ENCODE peak calls at places on chromosomes 3 and 15, in eight cellular contexts. One of them, this sample, is unnamed. For H3K36me3, the result is how much of the 10 kb centered on the place peaks cover.

GRCh38 chr15:71792521-71792920 is 17.8 kb upstream of the NR2E3 start:
- DNase-seq in psoas muscle: no peak
- DNase-seq in neural progenitor cell: no peak
- DNase-seq in endothelial cell of umbilical vein: peak
- DNase-seq in IMR-90: peak
- DNase-seq in cardiac muscle cell: peak
- DNase-seq in stomach: no peak
- DNase-seq in lower lobe of right lung: no peak
- DNase-seq in this sample: peak

GRCh38 chr15:67331676-67332075 is 77.1 kb downstream of the IQCH start:
- DNase-seq in stomach: no peak
- DNase-seq in lower lobe of right lung: no peak
- DNase-seq in endothelial cell of umbilical vein: no peak
- DNase-seq in neural progenitor cell: no peak
- DNase-seq in cardiac muscle cell: peak
- DNase-seq in IMR-90: peak
- DNase-seq in psoas muscle: no peak
- DNase-seq in this sample: no peak

GRCh38 chr3:78580691-78581090 is 1187.1 kb downstream of the ROBO1 start:
- DNase-seq in stomach: no peak
- DNase-seq in neural progenitor cell: no peak
- DNase-seq in cardiac muscle cell: no peak
- DNase-seq in IMR-90: no peak
- DNase-seq in endothelial cell of umbilical vein: no peak
- DNase-seq in psoas muscle: no peak
- DNase-seq in lower lobe of right lung: no peak
- DNase-seq in this sample: peak

GRCh38 chr15:35170216-35170615 is 85.1 kb upstream of the NANOGP8 start:
- DNase-seq in lower lobe of right lung: no peak
- DNase-seq in neural progenitor cell: no peak
- DNase-seq in cardiac muscle cell: peak
- DNase-seq in stomach: no peak
- DNase-seq in psoas muscle: no peak
- DNase-seq in IMR-90: peak
- DNase-seq in endothelial cell of umbilical vein: no peak
- DNase-seq in this sample: no peak

GRCh38 chr3:178420033-178420432 is 116.2 kb upstream of the KCNMB2 start:
- DNase-seq in lower lobe of right lung: no peak
- DNase-seq in endothelial cell of umbilical vein: no peak
- DNase-seq in stomach: no peak
- DNase-seq in cardiac muscle cell: no peak
- DNase-seq in neural progenitor cell: no peak
- DNase-seq in IMR-90: no peak
- DNase-seq in psoas muscle: no peak
- DNase-seq in this sample: no peak

GRCh38 chr3:193194417-193194816 is 46.6 kb upstream of the PLAAT1 start:
- DNase-seq in neural progenitor cell: no peak
- DNase-seq in cardiac muscle cell: no peak
- DNase-seq in lower lobe of right lung: no peak
- DNase-seq in psoas muscle: no peak
- DNase-seq in endothelial cell of umbilical vein: no peak
- DNase-seq in stomach: no peak
- DNase-seq in IMR-90: no peak
- DNase-seq in this sample: no peak

GRCh38 chr3:35639251-35640185 is at the start of gene ARPP21:
- DNase-seq in lower lobe of right lung: peak
- DNase-seq in IMR-90: no peak
- DNase-seq in neural progenitor cell: peak
- DNase-seq in psoas muscle: peak
- DNase-seq in endothelial cell of umbilical vein: peak
- DNase-seq in stomach: no peak
- DNase-seq in cardiac muscle cell: no peak
- DNase-seq in this sample: no peak

GRCh38 chr3:194274424-194275085 is 76.6 kb downstream of the CPN2 start:
- DNase-seq in cardiac muscle cell: no peak
- DNase-seq in stomach: no peak
- DNase-seq in endothelial cell of umbilical vein: peak
- DNase-seq in lower lobe of right lung: peak
- DNase-seq in IMR-90: no peak
- DNase-seq in neural progenitor cell: peak
- DNase-seq in psoas muscle: no peak
- DNase-seq in this sample: no peak

GRCh38 chr3:78690806-78691205 is 1077.0 kb downstream of the ROBO1 start:
- DNase-seq in endothelial cell of umbilical vein: peak
- DNase-seq in neural progenitor cell: no peak
- DNase-seq in psoas muscle: no peak
- DNase-seq in stomach: no peak
- DNase-seq in IMR-90: peak
- DNase-seq in lower lobe of right lung: no peak
- DNase-seq in cardiac muscle cell: no peak
- DNase-seq in this sample: no peak

GRCh38 chr3:12796171-12797123 is at the start of gene CAND2:
- DNase-seq in IMR-90: peak
- DNase-seq in psoas muscle: peak
- DNase-seq in stomach: peak
- DNase-seq in lower lobe of right lung: peak
- DNase-seq in cardiac muscle cell: peak
- DNase-seq in neural progenitor cell: peak
- DNase-seq in endothelial cell of umbilical vein: peak
- DNase-seq in this sample: no peak

GRCh38 chr3:17232442-17232841 is 347.7 kb downstream of the PLCL2 start:
- DNase-seq in lower lobe of right lung: no peak
- DNase-seq in neural progenitor cell: no peak
- DNase-seq in psoas muscle: no peak
- DNase-seq in cardiac muscle cell: no peak
- DNase-seq in IMR-90: no peak
- DNase-seq in endothelial cell of umbilical vein: no peak
- DNase-seq in stomach: no peak
- DNase-seq in this sample: no peak

GRCh38 chr3:195911041-195911945 is 2.9 kb upstream of the TNK2 start:
- DNase-seq in psoas muscle: no peak
- DNase-seq in neural progenitor cell: no peak
- DNase-seq in cardiac muscle cell: no peak
- DNase-seq in stomach: no peak
- DNase-seq in lower lobe of right lung: no peak
- DNase-seq in IMR-90: no peak
- DNase-seq in endothelial cell of umbilical vein: no peak
- DNase-seq in this sample: no peak

GRCh38 chr3:141498592-141499223 is 11.9 kb downstream of the RASA2 start:
- DNase-seq in IMR-90: no peak
- DNase-seq in endothelial cell of umbilical vein: no peak
- DNase-seq in lower lobe of right lung: peak
- DNase-seq in stomach: peak
- DNase-seq in neural progenitor cell: no peak
- DNase-seq in cardiac muscle cell: peak
- DNase-seq in psoas muscle: no peak
- DNase-seq in this sample: no peak

GRCh38 chr3:139521144-139521543 is 18.4 kb downstream of the RBP1 start:
- DNase-seq in IMR-90: no peak
- DNase-seq in cardiac muscle cell: no peak
- DNase-seq in psoas muscle: no peak
- DNase-seq in lower lobe of right lung: no peak
- DNase-seq in neural progenitor cell: no peak
- DNase-seq in endothelial cell of umbilical vein: no peak
- DNase-seq in stomach: no peak
- DNase-seq in this sample: no peak

GRCh38 chr3:49370585-49371290 is 12.6 kb upstream of the GPX1 start:
- DNase-seq in endothelial cell of umbilical vein: no peak
- DNase-seq in lower lobe of right lung: no peak
- DNase-seq in stomach: no peak
- DNase-seq in IMR-90: no peak
- DNase-seq in psoas muscle: no peak
- DNase-seq in neural progenitor cell: no peak
- DNase-seq in cardiac muscle cell: no peak
- DNase-seq in this sample: no peak
- TF ChIP-seq CTCF in endothelial cell of umbilical vein: no peak
- TF ChIP-seq CTCF in lower lobe of right lung: no peak
- TF ChIP-seq CTCF in stomach: no peak
- TF ChIP-seq CTCF in IMR-90: no peak
- TF ChIP-seq CTCF in psoas muscle: no peak
- TF ChIP-seq CTCF in neural progenitor cell: no peak
- TF ChIP-seq CTCF in cardiac muscle cell: no peak
- TF ChIP-seq CTCF in this sample: no peak

GRCh38 chr3:38966956-38967795 is 84.6 kb downstream of the SCN11A start:
- DNase-seq in stomach: no peak
- DNase-seq in IMR-90: no peak
- DNase-seq in psoas muscle: no peak
- DNase-seq in lower lobe of right lung: no peak
- DNase-seq in cardiac muscle cell: no peak
- DNase-seq in neural progenitor cell: no peak
- DNase-seq in endothelial cell of umbilical vein: no peak
- DNase-seq in this sample: no peak

GRCh38 chr3:38968891-38969290 is 82.9 kb downstream of the SCN11A start:
- DNase-seq in cardiac muscle cell: no peak
- DNase-seq in lower lobe of right lung: no peak
- DNase-seq in neural progenitor cell: no peak
- DNase-seq in endothelial cell of umbilical vein: no peak
- DNase-seq in psoas muscle: no peak
- DNase-seq in stomach: no peak
- DNase-seq in IMR-90: no peak
- DNase-seq in this sample: no peak

GRCh38 chr3:38968403-38968802 is 83.3 kb downstream of the SCN11A start:
- DNase-seq in stomach: no peak
- DNase-seq in IMR-90: no peak
- DNase-seq in neural progenitor cell: no peak
- DNase-seq in psoas muscle: no peak
- DNase-seq in endothelial cell of umbilical vein: no peak
- DNase-seq in cardiac muscle cell: no peak
- DNase-seq in lower lobe of right lung: no peak
- DNase-seq in this sample: no peak

GRCh38 chr3:38970851-38971638 is 80.7 kb downstream of the SCN11A start:
- DNase-seq in stomach: no peak
- DNase-seq in neural progenitor cell: no peak
- DNase-seq in endothelial cell of umbilical vein: no peak
- DNase-seq in IMR-90: no peak
- DNase-seq in psoas muscle: no peak
- DNase-seq in cardiac muscle cell: no peak
- DNase-seq in lower lobe of right lung: no peak
- DNase-seq in this sample: no peak

DNA sequence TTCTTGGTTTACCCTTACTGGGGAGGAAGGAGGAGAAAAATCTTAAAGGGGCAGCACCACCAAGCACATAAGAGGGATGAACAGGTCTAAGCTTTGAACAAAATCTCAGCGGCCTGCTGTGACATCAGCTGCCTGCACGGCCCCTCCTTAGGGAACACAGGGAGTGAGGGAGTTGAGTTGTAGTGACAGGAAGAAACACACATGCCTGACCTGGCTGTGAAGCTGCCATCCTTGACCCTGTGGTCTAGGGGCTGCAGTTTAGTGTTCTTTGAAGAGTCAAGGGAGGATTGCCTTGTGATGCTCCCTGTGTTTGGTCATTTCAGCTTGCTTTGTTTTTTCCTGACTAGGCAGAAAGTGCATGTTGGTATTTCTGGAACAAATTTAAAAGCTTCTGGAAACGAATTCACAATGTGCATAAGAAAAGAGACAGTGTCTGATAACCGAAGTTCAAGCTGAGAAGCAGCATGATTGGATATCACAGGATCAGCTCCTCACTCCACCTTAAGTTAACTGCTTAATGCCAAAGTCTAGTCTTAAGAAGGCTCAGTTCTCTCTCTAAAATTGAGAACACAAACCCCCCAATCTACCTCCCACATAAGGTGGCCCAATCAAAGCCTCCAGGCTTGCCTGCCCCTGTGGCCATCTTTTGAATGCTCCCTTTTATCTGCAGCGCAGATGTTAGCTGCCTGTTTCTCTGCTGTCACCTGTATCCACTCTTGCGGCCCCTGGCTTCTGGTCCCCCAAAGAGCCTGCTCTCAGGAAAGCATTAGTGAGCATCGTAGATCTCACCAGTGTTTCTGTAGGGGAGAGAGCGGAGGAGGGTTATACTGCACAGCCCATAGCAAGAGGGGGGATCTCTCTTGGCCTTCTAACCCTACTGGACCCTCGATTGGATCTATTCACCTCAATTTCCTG is 82.2 kb downstream of the SCN11A start:
- DNase-seq in lower lobe of right lung: no peak
- DNase-seq in neural progenitor cell: peak
- DNase-seq in psoas muscle: no peak
- DNase-seq in endothelial cell of umbilical vein: no peak
- DNase-seq in cardiac muscle cell: no peak
- DNase-seq in stomach: no peak
- DNase-seq in IMR-90: no peak
- DNase-seq in this sample: no peak
- H3K36me3 ChIP-seq in lower lobe of right lung: under half
- H3K36me3 ChIP-seq in neural progenitor cell: under half
- H3K36me3 ChIP-seq in psoas muscle: under half
- H3K36me3 ChIP-seq in endothelial cell of umbilical vein: under half
- H3K36me3 ChIP-seq in cardiac muscle cell: under half
- H3K36me3 ChIP-seq in stomach: under half
- H3K36me3 ChIP-seq in IMR-90: under half
- H3K36me3 ChIP-seq in this sample: under half

DNA sequence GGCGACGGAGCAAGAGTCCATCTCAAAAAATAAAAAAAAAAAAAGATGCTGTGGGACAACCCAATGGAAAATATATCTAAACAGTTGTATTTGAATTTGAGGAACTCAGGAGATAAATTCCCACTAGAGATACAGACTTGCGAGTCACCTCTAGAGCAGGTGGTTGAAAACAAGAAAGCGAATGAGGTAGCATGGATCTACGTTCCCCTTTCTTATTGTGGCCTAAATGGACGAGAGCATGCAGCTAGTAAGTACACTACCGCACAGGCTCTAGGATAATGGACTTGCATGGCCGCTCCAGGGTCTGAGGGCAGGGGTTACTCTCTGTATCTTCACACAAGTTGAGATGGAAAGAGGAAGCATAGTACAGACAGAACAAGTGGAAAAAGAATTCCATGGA is 63.5 kb upstream of the TGFBR2 start:
- DNase-seq in cardiac muscle cell: no peak
- DNase-seq in stomach: no peak
- DNase-seq in lower lobe of right lung: no peak
- DNase-seq in psoas muscle: no peak
- DNase-seq in neural progenitor cell: no peak
- DNase-seq in IMR-90: no peak
- DNase-seq in endothelial cell of umbilical vein: no peak
- DNase-seq in this sample: no peak
- TF ChIP-seq CTCF in cardiac muscle cell: no peak
- TF ChIP-seq CTCF in stomach: no peak
- TF ChIP-seq CTCF in lower lobe of right lung: no peak
- TF ChIP-seq CTCF in psoas muscle: no peak
- TF ChIP-seq CTCF in neural progenitor cell: no peak
- TF ChIP-seq CTCF in IMR-90: no peak
- TF ChIP-seq CTCF in endothelial cell of umbilical vein: no peak
- TF ChIP-seq CTCF in this sample: no peak

GRCh38 chr3:47036145-47036544 is 56.7 kb downstream of the NBEAL2 start:
- DNase-seq in stomach: no peak
- DNase-seq in cardiac muscle cell: no peak
- DNase-seq in endothelial cell of umbilical vein: no peak
- DNase-seq in IMR-90: no peak
- DNase-seq in psoas muscle: no peak
- DNase-seq in lower lobe of right lung: no peak
- DNase-seq in neural progenitor cell: no peak
- DNase-seq in this sample: no peak

GRCh38 chr3:47041114-47041513 is 61.6 kb downstream of the NBEAL2 start:
- DNase-seq in endothelial cell of umbilical vein: no peak
- DNase-seq in stomach: no peak
- DNase-seq in IMR-90: no peak
- DNase-seq in lower lobe of right lung: no peak
- DNase-seq in neural progenitor cell: no peak
- DNase-seq in cardiac muscle cell: no peak
- DNase-seq in psoas muscle: no peak
- DNase-seq in this sample: no peak

GRCh38 chr3:47034868-47035489 is 55.5 kb downstream of the NBEAL2 start:
- DNase-seq in IMR-90: no peak
- DNase-seq in stomach: no peak
- DNase-seq in cardiac muscle cell: no peak
- DNase-seq in endothelial cell of umbilical vein: no peak
- DNase-seq in lower lobe of right lung: no peak
- DNase-seq in psoas muscle: no peak
- DNase-seq in neural progenitor cell: no peak
- DNase-seq in this sample: no peak

GRCh38 chr3:47035645-47036044 is 56.2 kb downstream of the NBEAL2 start:
- DNase-seq in stomach: no peak
- DNase-seq in lower lobe of right lung: no peak
- DNase-seq in endothelial cell of umbilical vein: peak
- DNase-seq in IMR-90: peak
- DNase-seq in cardiac muscle cell: no peak
- DNase-seq in neural progenitor cell: no peak
- DNase-seq in psoas muscle: no peak
- DNase-seq in this sample: no peak
- H3K36me3 ChIP-seq in stomach: half or more
- H3K36me3 ChIP-seq in lower lobe of right lung: half or more
- H3K36me3 ChIP-seq in endothelial cell of umbilical vein: under half
- H3K36me3 ChIP-seq in IMR-90: under half
- H3K36me3 ChIP-seq in cardiac muscle cell: under half
- H3K36me3 ChIP-seq in neural progenitor cell: under half
- H3K36me3 ChIP-seq in psoas muscle: half or more
- H3K36me3 ChIP-seq in this sample: under half